ENCODE peak calls at places on chromosome 20, in nine cellular contexts. One of them, this sample, is unnamed.

GRCh38 chr20:36491901-36492617 is 49.3 kb upstream of the MYL9 start:
- DNase-seq in stomach: no peak
- DNase-seq in tibial artery: no peak
- DNase-seq in choroid plexus epithelial cell: peak; percentile 75
- DNase-seq in IMR-90: no peak
- DNase-seq in cardiac muscle cell: no peak
- DNase-seq in gastrocnemius medialis: no peak
- DNase-seq in heart left ventricle: no peak
- DNase-seq in pancreas: no peak
- DNase-seq in this sample: no peak

GRCh38 chr20:3739926-3740599 is 7.6 kb downstream of the HSPA12B start:
- DNase-seq in stomach: no peak
- DNase-seq in tibial artery: no peak
- DNase-seq in choroid plexus epithelial cell: no peak
- DNase-seq in IMR-90: no peak
- DNase-seq in cardiac muscle cell: no peak
- DNase-seq in gastrocnemius medialis: no peak
- DNase-seq in heart left ventricle: no peak
- DNase-seq in pancreas: no peak
- DNase-seq in this sample: no peak

GRCh38 chr20:25013478-25014380 is 21.2 kb upstream of the APMAP start:
- DNase-seq in stomach: peak; percentile 20
- DNase-seq in tibial artery: peak; percentile 14
- DNase-seq in choroid plexus epithelial cell: no peak
- DNase-seq in IMR-90: no peak
- DNase-seq in cardiac muscle cell: no peak
- DNase-seq in gastrocnemius medialis: no peak
- DNase-seq in heart left ventricle: no peak
- DNase-seq in pancreas: no peak
- DNase-seq in this sample: no peak

GRCh38 chr20:33275871-33276270 is 7.1 kb upstream of the BPIFB1 start:
- DNase-seq in stomach: no peak
- DNase-seq in tibial artery: no peak
- DNase-seq in choroid plexus epithelial cell: no peak
- DNase-seq in IMR-90: no peak
- DNase-seq in cardiac muscle cell: no peak
- DNase-seq in gastrocnemius medialis: no peak
- DNase-seq in heart left ventricle: no peak
- DNase-seq in pancreas: no peak
- DNase-seq in this sample: no peak

GRCh38 chr20:57399587-57400261 is 8.5 kb downstream of the RBM38 start:
- DNase-seq in stomach: peak; percentile 53
- DNase-seq in tibial artery: no peak
- DNase-seq in choroid plexus epithelial cell: peak; percentile 11
- DNase-seq in IMR-90: peak; percentile 16
- DNase-seq in cardiac muscle cell: no peak
- DNase-seq in gastrocnemius medialis: peak; percentile 77
- DNase-seq in heart left ventricle: peak; percentile 69
- DNase-seq in pancreas: peak; percentile 48
- DNase-seq in this sample: no peak

GRCh38 chr20:41176711-41177552 is 39.6 kb downstream of the PLCG1 start:
- DNase-seq in stomach: peak; percentile 21
- DNase-seq in tibial artery: no peak
- DNase-seq in choroid plexus epithelial cell: no peak
- DNase-seq in IMR-90: no peak
- DNase-seq in cardiac muscle cell: no peak
- DNase-seq in gastrocnemius medialis: no peak
- DNase-seq in heart left ventricle: peak; percentile 7
- DNase-seq in pancreas: no peak
- DNase-seq in this sample: no peak

GRCh38 chr20:53503517-53503919 is 90.1 kb downstream of the ZNF217 start:
- DNase-seq in stomach: no peak
- DNase-seq in tibial artery: no peak
- DNase-seq in choroid plexus epithelial cell: no peak
- DNase-seq in IMR-90: no peak
- DNase-seq in cardiac muscle cell: no peak
- DNase-seq in gastrocnemius medialis: no peak
- DNase-seq in heart left ventricle: no peak
- DNase-seq in pancreas: no peak
- DNase-seq in this sample: no peak

GRCh38 chr20:47818466-47818865 is 33.2 kb upstream of the SULF2 start:
- DNase-seq in stomach: no peak
- DNase-seq in tibial artery: no peak
- DNase-seq in choroid plexus epithelial cell: no peak
- DNase-seq in IMR-90: no peak
- DNase-seq in cardiac muscle cell: no peak
- DNase-seq in gastrocnemius medialis: no peak
- DNase-seq in heart left ventricle: no peak
- DNase-seq in pancreas: no peak
- DNase-seq in this sample: no peak

GRCh38 chr20:17834804-17835203 is 133.8 kb downstream of the SNX5 start:
- DNase-seq in stomach: no peak
- DNase-seq in tibial artery: no peak
- DNase-seq in choroid plexus epithelial cell: no peak
- DNase-seq in IMR-90: no peak
- DNase-seq in cardiac muscle cell: no peak
- DNase-seq in gastrocnemius medialis: no peak
- DNase-seq in heart left ventricle: no peak
- DNase-seq in pancreas: no peak
- DNase-seq in this sample: no peak

GRCh38 chr20:57600324-57601210 is 19.7 kb downstream of the ZBP1 start:
- DNase-seq in stomach: no peak
- DNase-seq in tibial artery: no peak
- DNase-seq in choroid plexus epithelial cell: peak; percentile 3
- DNase-seq in IMR-90: no peak
- DNase-seq in cardiac muscle cell: no peak
- DNase-seq in gastrocnemius medialis: no peak
- DNase-seq in heart left ventricle: no peak
- DNase-seq in pancreas: peak; percentile 32
- DNase-seq in this sample: no peak

GRCh38 chr20:55253765-55254164 is 751.6 kb downstream of the CBLN4 start:
- DNase-seq in stomach: no peak
- DNase-seq in tibial artery: no peak
- DNase-seq in choroid plexus epithelial cell: peak; percentile 0
- DNase-seq in IMR-90: no peak
- DNase-seq in cardiac muscle cell: peak; percentile 25
- DNase-seq in gastrocnemius medialis: no peak
- DNase-seq in heart left ventricle: no peak
- DNase-seq in pancreas: no peak
- DNase-seq in this sample: no peak

GRCh38 chr20:53738039-53738944 is 144.7 kb upstream of the ZNF217 start:
- DNase-seq in stomach: peak; percentile 85
- DNase-seq in tibial artery: peak; percentile 41
- DNase-seq in choroid plexus epithelial cell: peak; percentile 85
- DNase-seq in IMR-90: peak; percentile 90
- DNase-seq in cardiac muscle cell: peak; percentile 86
- DNase-seq in gastrocnemius medialis: peak; percentile 82
- DNase-seq in heart left ventricle: peak; percentile 61
- DNase-seq in pancreas: peak; percentile 69
- DNase-seq in this sample: no peak

GRCh38 chr20:47677314-47678129 is 107.8 kb downstream of the SULF2 start:
- DNase-seq in stomach: peak; percentile 64
- DNase-seq in tibial artery: no peak
- DNase-seq in choroid plexus epithelial cell: peak; percentile 54
- DNase-seq in IMR-90: peak; percentile 16
- DNase-seq in cardiac muscle cell: peak; percentile 77
- DNase-seq in gastrocnemius medialis: no peak
- DNase-seq in heart left ventricle: no peak
- DNase-seq in pancreas: no peak
- DNase-seq in this sample: no peak

GRCh38 chr20:57990396-57990987 is 238.0 kb downstream of the ANKRD60 start:
- DNase-seq in stomach: no peak
- DNase-seq in tibial artery: no peak
- DNase-seq in choroid plexus epithelial cell: peak; percentile 21
- DNase-seq in IMR-90: no peak
- DNase-seq in cardiac muscle cell: no peak
- DNase-seq in gastrocnemius medialis: no peak
- DNase-seq in heart left ventricle: peak; percentile 39
- DNase-seq in pancreas: no peak
- DNase-seq in this sample: peak; percentile 25

GRCh38 chr20:57714409-57715267 is 4.8 kb upstream of the PMEPA1 start:
- DNase-seq in stomach: no peak
- DNase-seq in tibial artery: no peak
- DNase-seq in choroid plexus epithelial cell: peak; percentile 47
- DNase-seq in IMR-90: peak; percentile 69
- DNase-seq in cardiac muscle cell: no peak
- DNase-seq in gastrocnemius medialis: peak; percentile 56
- DNase-seq in heart left ventricle: no peak
- DNase-seq in pancreas: no peak
- DNase-seq in this sample: peak; percentile 61

GRCh38 chr20:51570755-51571469 is 28.4 kb upstream of the NFATC2 start:
- DNase-seq in stomach: no peak
- DNase-seq in tibial artery: peak; percentile 49
- DNase-seq in choroid plexus epithelial cell: peak; percentile 34
- DNase-seq in IMR-90: peak; percentile 17
- DNase-seq in cardiac muscle cell: peak; percentile 74
- DNase-seq in gastrocnemius medialis: peak; percentile 45
- DNase-seq in heart left ventricle: peak; percentile 59
- DNase-seq in pancreas: no peak
- DNase-seq in this sample: peak; percentile 44

DNA sequence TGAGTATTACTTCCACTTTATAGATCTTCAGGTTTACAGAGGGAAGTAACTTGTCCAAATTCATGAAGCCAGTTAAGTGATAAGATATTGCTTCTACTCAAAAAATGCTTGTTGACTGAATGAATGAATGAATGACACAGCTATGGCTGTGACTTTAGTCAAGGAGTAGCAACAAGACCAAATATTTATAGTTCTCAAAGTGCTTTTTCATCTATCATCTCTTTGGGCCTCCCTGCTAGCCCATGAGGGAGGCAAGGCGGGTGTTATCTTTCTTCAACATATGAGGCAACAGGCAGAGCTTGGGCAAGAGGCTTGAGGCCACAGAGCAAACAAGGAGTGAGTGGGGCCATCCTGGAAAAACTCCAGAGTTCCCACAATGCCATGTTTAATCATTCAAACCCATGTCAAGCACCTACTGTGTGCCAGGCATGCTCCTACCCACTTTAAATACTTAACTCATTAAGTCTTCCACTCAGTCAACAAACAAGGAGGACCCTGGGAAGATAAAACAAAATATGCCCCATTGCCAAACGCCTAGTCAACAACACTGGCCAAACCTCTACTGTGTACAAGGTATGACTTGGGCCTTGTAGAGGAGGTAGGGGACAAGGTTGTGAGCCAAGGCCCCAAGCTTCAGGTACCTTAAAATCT is 15.9 kb downstream of the BCL2L1 start:
- DNase-seq in stomach: no peak
- DNase-seq in tibial artery: no peak
- DNase-seq in choroid plexus epithelial cell: no peak
- DNase-seq in IMR-90: no peak
- DNase-seq in cardiac muscle cell: no peak
- DNase-seq in gastrocnemius medialis: peak; percentile 62
- DNase-seq in heart left ventricle: no peak
- DNase-seq in pancreas: no peak
- DNase-seq in this sample: no peak
- TF ChIP-seq CTCF in stomach: no peak
- TF ChIP-seq CTCF in tibial artery: no peak
- TF ChIP-seq CTCF in choroid plexus epithelial cell: no peak
- TF ChIP-seq CTCF in IMR-90: no peak
- TF ChIP-seq CTCF in cardiac muscle cell: no peak
- TF ChIP-seq CTCF in gastrocnemius medialis: no peak
- TF ChIP-seq CTCF in heart left ventricle: no peak
- TF ChIP-seq CTCF in pancreas: no peak
- TF ChIP-seq CTCF in this sample: no peak

GRCh38 chr20:59006864-59007757 is at the start of gene CTSZ:
- DNase-seq in stomach: peak; percentile 67
- DNase-seq in tibial artery: no peak
- DNase-seq in choroid plexus epithelial cell: peak; percentile 23
- DNase-seq in IMR-90: no peak
- DNase-seq in cardiac muscle cell: peak; percentile 58
- DNase-seq in gastrocnemius medialis: peak; percentile 37
- DNase-seq in heart left ventricle: peak; percentile 79
- DNase-seq in pancreas: peak; percentile 81
- DNase-seq in this sample: peak; percentile 15

GRCh38 chr20:59006167-59006863 is 739 bp downstream of the CTSZ start:
- DNase-seq in stomach: no peak
- DNase-seq in tibial artery: no peak
- DNase-seq in choroid plexus epithelial cell: no peak
- DNase-seq in IMR-90: no peak
- DNase-seq in cardiac muscle cell: no peak
- DNase-seq in gastrocnemius medialis: no peak
- DNase-seq in heart left ventricle: no peak
- DNase-seq in pancreas: peak; percentile 83
- DNase-seq in this sample: no peak

GRCh38 chr20:59005523-59006166 is 1.4 kb downstream of the CTSZ start:
- DNase-seq in stomach: no peak
- DNase-seq in tibial artery: no peak
- DNase-seq in choroid plexus epithelial cell: no peak
- DNase-seq in IMR-90: no peak
- DNase-seq in cardiac muscle cell: no peak
- DNase-seq in gastrocnemius medialis: no peak
- DNase-seq in heart left ventricle: no peak
- DNase-seq in pancreas: no peak
- DNase-seq in this sample: no peak

GRCh38 chr20:59008715-59009336 is 1.8 kb upstream of the CTSZ start:
- DNase-seq in stomach: peak; percentile 16
- DNase-seq in tibial artery: no peak
- DNase-seq in choroid plexus epithelial cell: no peak
- DNase-seq in IMR-90: no peak
- DNase-seq in cardiac muscle cell: no peak
- DNase-seq in gastrocnemius medialis: no peak
- DNase-seq in heart left ventricle: peak; percentile 2
- DNase-seq in pancreas: no peak
- DNase-seq in this sample: no peak

GRCh38 chr20:59007758-59008511 is 881 bp upstream of the CTSZ start:
- DNase-seq in stomach: peak; percentile 36
- DNase-seq in tibial artery: peak; percentile 71
- DNase-seq in choroid plexus epithelial cell: no peak
- DNase-seq in IMR-90: no peak
- DNase-seq in cardiac muscle cell: no peak
- DNase-seq in gastrocnemius medialis: peak; percentile 51
- DNase-seq in heart left ventricle: peak; percentile 51
- DNase-seq in pancreas: no peak
- DNase-seq in this sample: no peak
- H3K4me3 ChIP-seq in stomach: peak overlapping the region; percentile 72
- H3K4me3 ChIP-seq in tibial artery: peak overlapping the region; percentile 90
- H3K4me3 ChIP-seq in choroid plexus epithelial cell: peak overlapping the region; percentile 61
- H3K4me3 ChIP-seq in IMR-90: no peak overlapping the region
- H3K4me3 ChIP-seq in cardiac muscle cell: no peak overlapping the region
- H3K4me3 ChIP-seq in gastrocnemius medialis: peak overlapping the region; percentile 78
- H3K4me3 ChIP-seq in heart left ventricle: peak overlapping the region; percentile 78
- H3K4me3 ChIP-seq in pancreas: no peak overlapping the region
- H3K4me3 ChIP-seq in this sample: no peak overlapping the region

GRCh38 chr20:42530855-42531674 is 658.6 kb downstream of the PTPRT start:
- DNase-seq in stomach: no peak
- DNase-seq in tibial artery: no peak
- DNase-seq in choroid plexus epithelial cell: peak; percentile 1
- DNase-seq in IMR-90: no peak
- DNase-seq in cardiac muscle cell: peak; percentile 36
- DNase-seq in gastrocnemius medialis: no peak
- DNase-seq in heart left ventricle: no peak
- DNase-seq in pancreas: no peak
- DNase-seq in this sample: peak; percentile 0
- TF ChIP-seq CTCF in stomach: peak; percentile 21
- TF ChIP-seq CTCF in tibial artery: peak; percentile 46
- TF ChIP-seq CTCF in choroid plexus epithelial cell: peak; percentile 18
- TF ChIP-seq CTCF in IMR-90: peak; percentile 20
- TF ChIP-seq CTCF in cardiac muscle cell: peak; percentile 54
- TF ChIP-seq CTCF in gastrocnemius medialis: peak; percentile 52
- TF ChIP-seq CTCF in heart left ventricle: peak; percentile 63
- TF ChIP-seq CTCF in pancreas: peak; percentile 60
- TF ChIP-seq CTCF in this sample: peak; percentile 7

GRCh38 chr20:63966944-63967322 is 2.8 kb downstream of the ZNF512B start:
- DNase-seq in stomach: no peak
- DNase-seq in tibial artery: peak; percentile 15
- DNase-seq in choroid plexus epithelial cell: no peak
- DNase-seq in IMR-90: no peak
- DNase-seq in cardiac muscle cell: no peak
- DNase-seq in gastrocnemius medialis: no peak
- DNase-seq in heart left ventricle: no peak
- DNase-seq in pancreas: peak; percentile 63
- DNase-seq in this sample: no peak
- H3K4me3 ChIP-seq in stomach: no peak overlapping the region
- H3K4me3 ChIP-seq in tibial artery: no peak overlapping the region
- H3K4me3 ChIP-seq in choroid plexus epithelial cell: no peak overlapping the region
- H3K4me3 ChIP-seq in IMR-90: no peak overlapping the region
- H3K4me3 ChIP-seq in cardiac muscle cell: no peak overlapping the region
- H3K4me3 ChIP-seq in gastrocnemius medialis: no peak overlapping the region
- H3K4me3 ChIP-seq in heart left ventricle: no peak overlapping the region
- H3K4me3 ChIP-seq in pancreas: no peak overlapping the region
- H3K4me3 ChIP-seq in this sample: no peak overlapping the region

This sample was measured in fibroblast of the aortic adventitia.